ENCODE peak calls at places on chromosomes 16 and 17, in ten cellular contexts. S is kidney epithelial cell, J is retinal pigment epithelial cell, G is AG04449, N is WTC11, V is activated B cell treated with CpG ODN at 0.5 μM for 24 hours, Z is Calu3, P is SK-N-SH, W is OCI-LY7, Y is colonic mucosa. D is an unnamed sample.

GRCh38 chr17:6507535-6507934 is 48.8 kb downstream of the PITPNM3 start:
- DNase-seq in S (no peak), J (peak), G (peak), N (no peak), V (no peak), Z (peak), P (no peak), W (no peak), Y (peak), D (no peak)

GRCh38 chr17:35804658-35805192 is 4.6 kb upstream of the TAF15 start:
- DNase-seq in S (peak), J (peak), G (peak), N (peak), V (no peak), Z (peak), P (peak), W (peak), Y (peak), D (no peak)

GRCh38 chr16:67833035-67833417 is 9.1 kb upstream of the THAP11 start:
- DNase-seq in S (no peak), J (no peak), G (no peak), N (no peak), V (no peak), Z (no peak), P (no peak), W (no peak), Y (peak), D (no peak)

GRCh38 chr16:67101683-67102082 is 8.1 kb upstream of the PHAF1 start:
- DNase-seq in S (no peak), J (no peak), G (no peak), N (no peak), V (no peak), Z (no peak), P (no peak), W (no peak), Y (no peak), D (no peak)

GRCh38 chr17:12990041-12990808 is 27.6 kb downstream of the ELAC2 start:
- DNase-seq in S (no peak), J (no peak), G (no peak), N (no peak), V (no peak), Z (no peak), P (no peak), W (no peak), Y (no peak), D (no peak)

GRCh38 chr17:82592751-82593589 is 55.3 kb downstream of the WDR45B start:
- DNase-seq in S (no peak), J (peak), G (no peak), N (peak), V (peak), Z (peak), P (peak), W (peak), Y (peak), D (no peak)

GRCh38 chr16:56425439-56425832 is at the start of gene AMFR:
- DNase-seq in S (no peak), J (peak), G (no peak), N (peak), V (peak), Z (peak), P (peak), W (peak), Y (peak), D (peak)

GRCh38 chr17:79702071-79702470 is 28.7 kb upstream of the ENPP7 start:
- DNase-seq in S (no peak), J (no peak), G (no peak), N (peak), V (no peak), Z (no peak), P (peak), W (no peak), Y (no peak), D (no peak)

GRCh38 chr17:17924857-17925250 is 47.3 kb downstream of the TOM1L2 start:
- DNase-seq in S (no peak), J (no peak), G (no peak), N (no peak), V (no peak), Z (no peak), P (no peak), W (no peak), Y (no peak), D (no peak)

GRCh38 chr17:4947411-4948165 is 742 bp downstream of the PFN1 start:
- DNase-seq in S (no peak), J (no peak), G (no peak), N (peak), V (peak), Z (peak), P (peak), W (peak), Y (peak), D (peak)

GRCh38 chr16:53131363-53132071 is 76.7 kb downstream of the CHD9 start:
- DNase-seq in S (no peak), J (no peak), G (no peak), N (peak), V (peak), Z (peak), P (peak), W (peak), Y (peak), D (peak)

GRCh38 chr17:66494023-66494803 is 191.8 kb downstream of the PRKCA start:
- DNase-seq in S (peak), J (no peak), G (peak), N (no peak), V (no peak), Z (no peak), P (no peak), W (no peak), Y (no peak), D (no peak)

GRCh38 chr17:7022791-7023571 is at the start of gene BCL6B:
- DNase-seq in S (no peak), J (no peak), G (no peak), N (peak), V (no peak), Z (no peak), P (no peak), W (no peak), Y (peak), D (no peak)

GRCh38 chr16:88883946-88884345 is 17.5 kb upstream of the PABPN1L start:
- DNase-seq in S (no peak), J (no peak), G (no peak), N (no peak), V (no peak), Z (no peak), P (no peak), W (no peak), Y (no peak), D (no peak)

GRCh38 chr16:58644765-58645487 is 15.3 kb upstream of the CNOT1 start:
- DNase-seq in S (no peak), J (no peak), G (no peak), N (no peak), V (no peak), Z (peak), P (no peak), W (no peak), Y (no peak), D (no peak)

GRCh38 chr17:50207792-50208567 is 6.5 kb upstream of the COL1A1 start:
- DNase-seq in S (no peak), J (no peak), G (no peak), N (peak), V (no peak), Z (no peak), P (no peak), W (no peak), Y (no peak), D (no peak)

GRCh38 chr17:35515027-35515426 is 22.5 kb downstream of the SLFN12L start:
- DNase-seq in S (no peak), J (no peak), G (no peak), N (no peak), V (no peak), Z (no peak), P (no peak), W (no peak), Y (no peak), D (no peak)

GRCh38 chr17:74759243-74759801 is 10.9 kb downstream of the NHERF1 start:
- DNase-seq in S (no peak), J (no peak), G (no peak), N (no peak), V (no peak), Z (peak), P (peak), W (peak), Y (no peak), D (no peak)

GRCh38 chr17:28247671-28248556 is 71.1 kb upstream of the TMEM97 start:
- DNase-seq in S (no peak), J (no peak), G (no peak), N (peak), V (no peak), Z (no peak), P (peak), W (no peak), Y (no peak), D (no peak)
- TF ChIP-seq CTCF in S (no peak), J (no peak), G (no peak), N (no peak), V (no peak), Z (no peak), P (no peak), W (no peak), Y (no peak), D (no peak)

DNA sequence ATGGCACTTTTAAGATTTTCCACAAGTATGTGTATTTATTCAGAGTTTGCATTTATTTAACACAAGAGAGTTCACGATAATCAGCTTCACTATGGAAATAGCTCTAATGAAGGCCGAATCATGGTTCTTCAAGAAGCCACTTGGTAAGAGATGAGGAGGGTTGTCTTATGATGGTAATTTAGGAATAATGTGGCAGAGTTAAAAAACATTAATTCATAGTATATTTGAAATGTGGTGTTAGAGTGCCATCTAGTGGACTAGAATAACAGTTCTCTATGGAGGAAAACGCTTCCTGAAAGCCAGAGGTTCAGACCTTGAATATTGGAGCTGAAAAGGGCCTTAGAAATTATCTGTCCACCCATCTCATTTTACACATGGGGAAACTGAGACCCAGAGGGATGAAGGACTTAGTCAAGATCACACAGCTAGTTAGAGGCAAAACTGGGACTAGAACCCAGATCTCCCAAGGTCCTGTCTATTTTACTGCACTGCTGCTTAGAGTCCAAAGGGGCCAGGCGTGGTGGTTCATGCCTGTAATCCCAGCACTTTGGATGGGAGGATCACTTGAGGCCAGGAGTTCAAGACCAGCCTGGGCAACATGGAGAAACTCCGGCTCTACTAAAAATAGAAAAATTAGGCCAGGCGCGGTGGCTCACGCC is 33.8 kb upstream of the KPNB1 start:
- DNase-seq in S (no peak), J (no peak), G (no peak), N (no peak), V (no peak), Z (no peak), P (peak), W (peak), Y (no peak), D (no peak)
- TF ChIP-seq CTCF in S (peak), J (peak), G (peak), N (peak), V (peak), Z (peak), P (peak), W (peak), Y (peak), D (peak)

DNA sequence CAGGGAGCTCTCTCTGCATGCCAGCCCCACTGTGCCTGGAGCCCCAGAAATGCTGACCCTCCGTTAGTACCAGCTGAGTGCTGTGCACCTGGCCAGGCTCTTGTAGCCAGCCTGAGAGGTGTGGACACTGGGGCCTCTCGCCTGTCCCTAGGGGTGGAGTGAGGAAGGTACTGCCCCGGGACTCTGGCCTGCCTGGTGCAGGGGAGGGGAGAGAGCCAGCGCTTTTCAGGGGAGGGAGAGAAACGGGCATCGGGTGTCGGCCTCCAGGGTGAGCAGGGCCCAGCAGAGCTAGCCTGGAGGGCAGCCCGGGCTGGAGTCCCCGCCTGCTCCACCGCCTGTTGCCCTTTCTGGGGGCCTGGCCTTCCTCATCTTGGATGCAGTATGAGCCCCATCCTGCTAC is 13.1 kb downstream of the MAP2K3 start:
- DNase-seq in S (no peak), J (no peak), G (no peak), N (peak), V (no peak), Z (no peak), P (peak), W (no peak), Y (no peak), D (no peak)
- TF ChIP-seq CTCF in S (no peak), J (no peak), G (no peak), N (no peak), V (no peak), Z (no peak), P (no peak), W (no peak), Y (no peak), D (no peak)

DNA sequence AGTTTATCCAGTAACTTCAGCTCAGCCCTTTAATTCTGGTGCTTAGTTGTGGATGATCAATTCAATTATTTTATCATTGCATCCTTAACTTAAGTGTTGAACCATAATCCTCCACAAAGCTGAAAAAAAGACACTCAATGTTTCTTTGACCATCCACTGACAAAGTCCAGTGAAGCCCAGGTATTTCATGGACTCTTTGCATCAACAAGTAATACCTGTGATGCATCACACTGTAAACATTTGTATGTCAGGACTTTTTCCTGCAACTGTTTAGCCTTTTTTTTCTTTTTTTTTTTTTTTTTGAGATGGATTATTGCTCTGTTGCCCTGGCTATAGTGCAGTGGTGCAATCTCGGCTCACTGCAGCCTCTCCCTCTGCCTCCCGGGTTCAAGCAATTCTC is 6.6 kb upstream of the NFAT5 start:
- DNase-seq in S (no peak), J (no peak), G (no peak), N (no peak), V (no peak), Z (no peak), P (no peak), W (no peak), Y (no peak), D (no peak)
- TF ChIP-seq CTCF in S (no peak), J (no peak), G (no peak), N (no peak), V (no peak), Z (no peak), P (no peak), W (no peak), Y (no peak), D (no peak)

DNA sequence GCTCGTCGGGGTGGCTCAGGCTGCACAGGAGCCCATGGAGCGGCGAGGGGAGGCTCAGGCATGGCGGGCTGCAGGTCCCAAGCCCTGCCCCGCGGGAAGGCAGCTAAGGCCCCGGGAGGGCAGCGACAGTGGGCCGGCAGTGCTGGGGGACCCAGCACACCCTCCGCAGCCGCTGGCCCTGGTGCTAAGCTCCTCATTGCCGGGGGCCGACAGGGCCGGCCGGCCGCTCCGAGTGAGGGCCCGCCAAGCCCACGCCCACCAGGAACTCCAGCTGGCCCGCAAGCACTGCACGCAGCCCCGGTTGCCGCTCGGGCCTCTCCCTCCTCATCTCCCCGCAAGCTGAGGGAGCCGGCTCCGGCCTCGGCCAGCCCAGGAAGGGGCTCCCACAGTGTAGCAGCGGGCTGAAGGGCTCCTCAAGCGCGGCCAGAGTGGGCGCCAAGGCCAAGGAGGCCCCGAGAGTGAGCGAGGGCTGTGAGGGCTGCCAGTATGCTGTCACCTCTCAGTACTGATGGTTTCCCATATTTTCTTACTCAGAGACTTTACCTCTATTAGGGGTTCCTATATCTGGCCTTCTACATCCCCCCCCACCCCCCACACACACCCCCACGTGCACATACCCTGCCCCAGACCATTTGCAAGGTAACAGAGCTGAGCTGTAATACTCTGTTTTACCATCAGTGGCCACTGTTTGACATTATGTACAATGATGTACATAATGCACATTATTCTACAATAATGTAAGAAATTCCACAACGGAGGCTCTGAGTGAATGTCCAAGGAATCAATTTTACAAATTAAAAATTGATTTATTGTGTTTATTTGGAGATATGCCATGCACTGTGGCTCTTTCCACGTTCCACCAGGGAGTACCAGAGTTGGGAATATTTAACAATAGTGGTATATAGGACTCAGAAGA is 3.7 kb upstream of the VAT1L start:
- DNase-seq in S (no peak), J (no peak), G (no peak), N (no peak), V (no peak), Z (no peak), P (peak), W (no peak), Y (no peak), D (no peak)
- TF ChIP-seq CTCF in S (peak), J (peak), G (peak), N (no peak), V (no peak), Z (no peak), P (peak), W (peak), Y (no peak), D (peak)

GRCh38 chr16:2077696-2078095 is 29.9 kb downstream of the TSC2 start:
- DNase-seq in S (no peak), J (no peak), G (no peak), N (no peak), V (no peak), Z (no peak), P (no peak), W (no peak), Y (no peak), D (no peak)
- TF ChIP-seq CTCF in S (no peak), J (no peak), G (no peak), N (no peak), V (no peak), Z (no peak), P (no peak), W (no peak), Y (no peak), D (no peak)

D was measured in progenitor cell of endocrine pancreas.